ENCODE peak calls at places on chromosomes 7 and 10, in ten cellular contexts. One of them, this sample, is unnamed.
A peak's percentile ranks its signal among the peaks of the same experiment; 100 is the strongest.

GRCh38 chr10:94687625-94688248 is 4.2 kb downstream of the CYP2C18 start:
- DNase-seq in activated CD8-positive, alpha-beta memory T cell treated with anti-CD3 and anti-CD28 coated beads, Interleukin-2, amount 10 ng/mL, durations not matched to agents 7 days and 5 days: no peak
- DNase-seq in stimulated activated CD4-positive, alpha-beta T cell treated with anti-CD3 and anti-CD28 coated beads, TNF-alpha, amount 100 ng/mL, for 24 hours: no peak
- DNase-seq in OCI-LY7: no peak
- DNase-seq in stimulated activated CD8-positive, alpha-beta memory T cell treated with anti-CD3 and anti-CD28 coated beads, Interleukin-15, amount 100 ng/mL, for 48 hours: no peak
- DNase-seq in A549: no peak
- DNase-seq in testis: no peak
- DNase-seq in progenitor cell of endocrine pancreas: no peak
- DNase-seq in COR-L47: no peak
- DNase-seq in IMR-90: no peak
- DNase-seq in this sample: no peak

GRCh38 chr10:34918896-34919295 is 103.8 kb upstream of the PARD3 start:
- DNase-seq in activated CD8-positive, alpha-beta memory T cell treated with anti-CD3 and anti-CD28 coated beads, Interleukin-2, amount 10 ng/mL, durations not matched to agents 7 days and 5 days: no peak
- DNase-seq in IMR-90: no peak
- DNase-seq in stimulated activated CD8-positive, alpha-beta memory T cell treated with anti-CD3 and anti-CD28 coated beads, Interleukin-15, amount 100 ng/mL, for 48 hours: no peak
- DNase-seq in testis: no peak
- DNase-seq in OCI-LY7: no peak
- DNase-seq in progenitor cell of endocrine pancreas: no peak
- DNase-seq in stimulated activated CD4-positive, alpha-beta T cell treated with anti-CD3 and anti-CD28 coated beads, TNF-alpha, amount 100 ng/mL, for 24 hours: no peak
- DNase-seq in A549: no peak
- DNase-seq in COR-L47: no peak
- DNase-seq in this sample: no peak

GRCh38 chr7:107850221-107850620 is 40.8 kb upstream of the DLD start:
- DNase-seq in progenitor cell of endocrine pancreas: no peak
- DNase-seq in OCI-LY7: no peak
- DNase-seq in stimulated activated CD4-positive, alpha-beta T cell treated with anti-CD3 and anti-CD28 coated beads, TNF-alpha, amount 100 ng/mL, for 24 hours: no peak
- DNase-seq in activated CD8-positive, alpha-beta memory T cell treated with anti-CD3 and anti-CD28 coated beads, Interleukin-2, amount 10 ng/mL, durations not matched to agents 7 days and 5 days: no peak
- DNase-seq in A549: no peak
- DNase-seq in IMR-90: no peak
- DNase-seq in COR-L47: no peak
- DNase-seq in testis: no peak
- DNase-seq in stimulated activated CD8-positive, alpha-beta memory T cell treated with anti-CD3 and anti-CD28 coated beads, Interleukin-15, amount 100 ng/mL, for 48 hours: no peak
- DNase-seq in this sample: no peak

GRCh38 chr7:107879400-107880035 is 11.5 kb upstream of the DLD start:
- DNase-seq in progenitor cell of endocrine pancreas: no peak
- DNase-seq in activated CD8-positive, alpha-beta memory T cell treated with anti-CD3 and anti-CD28 coated beads, Interleukin-2, amount 10 ng/mL, durations not matched to agents 7 days and 5 days: peak; percentile 55
- DNase-seq in stimulated activated CD8-positive, alpha-beta memory T cell treated with anti-CD3 and anti-CD28 coated beads, Interleukin-15, amount 100 ng/mL, for 48 hours: no peak
- DNase-seq in OCI-LY7: peak; percentile 63
- DNase-seq in testis: peak; percentile 71
- DNase-seq in stimulated activated CD4-positive, alpha-beta T cell treated with anti-CD3 and anti-CD28 coated beads, TNF-alpha, amount 100 ng/mL, for 24 hours: peak; percentile 29
- DNase-seq in A549: peak; percentile 63
- DNase-seq in COR-L47: peak; percentile 37
- DNase-seq in IMR-90: peak; percentile 69
- DNase-seq in this sample: peak; percentile 70

GRCh38 chr7:121385800-121386179 is 10.3 kb downstream of the FAM3C start:
- DNase-seq in activated CD8-positive, alpha-beta memory T cell treated with anti-CD3 and anti-CD28 coated beads, Interleukin-2, amount 10 ng/mL, durations not matched to agents 7 days and 5 days: no peak
- DNase-seq in stimulated activated CD4-positive, alpha-beta T cell treated with anti-CD3 and anti-CD28 coated beads, TNF-alpha, amount 100 ng/mL, for 24 hours: no peak
- DNase-seq in COR-L47: no peak
- DNase-seq in progenitor cell of endocrine pancreas: no peak
- DNase-seq in IMR-90: peak; percentile 15
- DNase-seq in A549: no peak
- DNase-seq in testis: no peak
- DNase-seq in stimulated activated CD8-positive, alpha-beta memory T cell treated with anti-CD3 and anti-CD28 coated beads, Interleukin-15, amount 100 ng/mL, for 48 hours: no peak
- DNase-seq in OCI-LY7: peak; percentile 38
- DNase-seq in this sample: no peak

GRCh38 chr7:157518514-157519175 is 181.8 kb downstream of the DNAJB6 start:
- DNase-seq in COR-L47: no peak
- DNase-seq in A549: no peak
- DNase-seq in IMR-90: no peak
- DNase-seq in testis: no peak
- DNase-seq in progenitor cell of endocrine pancreas: peak; percentile 8
- DNase-seq in OCI-LY7: no peak
- DNase-seq in stimulated activated CD4-positive, alpha-beta T cell treated with anti-CD3 and anti-CD28 coated beads, TNF-alpha, amount 100 ng/mL, for 24 hours: no peak
- DNase-seq in activated CD8-positive, alpha-beta memory T cell treated with anti-CD3 and anti-CD28 coated beads, Interleukin-2, amount 10 ng/mL, durations not matched to agents 7 days and 5 days: peak; percentile 27
- DNase-seq in stimulated activated CD8-positive, alpha-beta memory T cell treated with anti-CD3 and anti-CD28 coated beads, Interleukin-15, amount 100 ng/mL, for 48 hours: no peak
- DNase-seq in this sample: no peak

GRCh38 chr7:105828141-105828540 is 48.3 kb downstream of the ATXN7L1 start:
- DNase-seq in testis: no peak
- DNase-seq in OCI-LY7: no peak
- DNase-seq in activated CD8-positive, alpha-beta memory T cell treated with anti-CD3 and anti-CD28 coated beads, Interleukin-2, amount 10 ng/mL, durations not matched to agents 7 days and 5 days: no peak
- DNase-seq in COR-L47: no peak
- DNase-seq in A549: no peak
- DNase-seq in stimulated activated CD8-positive, alpha-beta memory T cell treated with anti-CD3 and anti-CD28 coated beads, Interleukin-15, amount 100 ng/mL, for 48 hours: no peak
- DNase-seq in progenitor cell of endocrine pancreas: no peak
- DNase-seq in IMR-90: no peak
- DNase-seq in stimulated activated CD4-positive, alpha-beta T cell treated with anti-CD3 and anti-CD28 coated beads, TNF-alpha, amount 100 ng/mL, for 24 hours: no peak
- DNase-seq in this sample: no peak

GRCh38 chr7:140484951-140485350 is 5.6 kb upstream of the MKRN1 start:
- DNase-seq in progenitor cell of endocrine pancreas: no peak
- DNase-seq in A549: no peak
- DNase-seq in OCI-LY7: no peak
- DNase-seq in stimulated activated CD4-positive, alpha-beta T cell treated with anti-CD3 and anti-CD28 coated beads, TNF-alpha, amount 100 ng/mL, for 24 hours: no peak
- DNase-seq in COR-L47: no peak
- DNase-seq in stimulated activated CD8-positive, alpha-beta memory T cell treated with anti-CD3 and anti-CD28 coated beads, Interleukin-15, amount 100 ng/mL, for 48 hours: no peak
- DNase-seq in IMR-90: no peak
- DNase-seq in testis: no peak
- DNase-seq in activated CD8-positive, alpha-beta memory T cell treated with anti-CD3 and anti-CD28 coated beads, Interleukin-2, amount 10 ng/mL, durations not matched to agents 7 days and 5 days: no peak
- DNase-seq in this sample: peak; percentile 23

GRCh38 chr7:35596061-35596460 is 98.9 kb downstream of the HERPUD2 start:
- DNase-seq in stimulated activated CD8-positive, alpha-beta memory T cell treated with anti-CD3 and anti-CD28 coated beads, Interleukin-15, amount 100 ng/mL, for 48 hours: no peak
- DNase-seq in A549: no peak
- DNase-seq in COR-L47: no peak
- DNase-seq in activated CD8-positive, alpha-beta memory T cell treated with anti-CD3 and anti-CD28 coated beads, Interleukin-2, amount 10 ng/mL, durations not matched to agents 7 days and 5 days: no peak
- DNase-seq in OCI-LY7: no peak
- DNase-seq in IMR-90: peak; percentile 61
- DNase-seq in progenitor cell of endocrine pancreas: no peak
- DNase-seq in stimulated activated CD4-positive, alpha-beta T cell treated with anti-CD3 and anti-CD28 coated beads, TNF-alpha, amount 100 ng/mL, for 24 hours: no peak
- DNase-seq in testis: no peak
- DNase-seq in this sample: no peak

This sample was measured in GM23338.